ENCODE peak calls at places on chromosome 10, in eight cellular contexts. Z is ovary, U is GM23338, W is sigmoid colon, S is HAP-1, Y is transverse colon, O is SK-N-SH, F is left lung. M is an unnamed sample. For H3K4me1, the result is how much of the 10 kb centered on the place peaks cover.

GRCh38 chr10:6494934-6495592 is 85.0 kb downstream of the PRKCQ start:
- DNase-seq in Z (no peak), U (no peak), W (no peak), S (no peak), Y (no peak), O (no peak), F (no peak), M (no peak)

GRCh38 chr10:118343115-118343514 is 991 bp upstream of the FAM204A start:
- DNase-seq in Z (no peak), U (no peak), W (no peak), S (no peak), Y (no peak), O (no peak), F (no peak), M (no peak)

GRCh38 chr10:112082134-112082533 is 101.4 kb downstream of the GPAM start:
- DNase-seq in Z (peak), U (no peak), W (no peak), S (no peak), Y (no peak), O (peak), F (no peak), M (peak)

GRCh38 chr10:6399879-6400278 is 180.2 kb downstream of the PRKCQ start:
- DNase-seq in Z (no peak), U (no peak), W (no peak), S (no peak), Y (no peak), O (no peak), F (no peak), M (no peak)

GRCh38 chr10:78305311-78305710 is 271.6 kb downstream of the RPS24 start:
- DNase-seq in Z (no peak), U (no peak), W (no peak), S (no peak), Y (no peak), O (no peak), F (no peak), M (no peak)

GRCh38 chr10:4371691-4372295 is 454.2 kb upstream of the AKR1E2 start:
- DNase-seq in Z (no peak), U (no peak), W (no peak), S (no peak), Y (no peak), O (no peak), F (no peak), M (no peak)

GRCh38 chr10:110007171-110007700 is 548 bp upstream of the ADD3 start:
- DNase-seq in Z (no peak), U (no peak), W (no peak), S (no peak), Y (no peak), O (no peak), F (no peak), M (no peak)

GRCh38 chr10:101453318-101453717 is 99.4 kb downstream of the BTRC start:
- DNase-seq in Z (no peak), U (no peak), W (no peak), S (no peak), Y (no peak), O (no peak), F (no peak), M (no peak)

GRCh38 chr10:520402-520787 is 169.1 kb downstream of the DIP2C start:
- DNase-seq in Z (no peak), U (no peak), W (peak), S (peak), Y (no peak), O (no peak), F (no peak), M (no peak)

GRCh38 chr10:93493162-93493561 is 3.2 kb upstream of the CEP55 start:
- DNase-seq in Z (no peak), U (peak), W (no peak), S (peak), Y (no peak), O (no peak), F (no peak), M (no peak)

GRCh38 chr10:9301148-9301547 is 1246.7 kb downstream of the GATA3 start:
- DNase-seq in Z (no peak), U (peak), W (no peak), S (no peak), Y (no peak), O (no peak), F (no peak), M (peak)

GRCh38 chr10:93299195-93299594 is 182.9 kb downstream of the MYOF start:
- DNase-seq in Z (no peak), U (peak), W (no peak), S (no peak), Y (no peak), O (no peak), F (no peak), M (no peak)

GRCh38 chr10:129031233-129032150 is 435.5 kb upstream of the MGMT start:
- DNase-seq in Z (no peak), U (peak), W (no peak), S (peak), Y (peak), O (peak), F (no peak), M (peak)

GRCh38 chr10:79088176-79088575 is 19.4 kb downstream of the ZMIZ1 start:
- DNase-seq in Z (peak), U (no peak), W (no peak), S (no peak), Y (peak), O (no peak), F (peak), M (no peak)

GRCh38 chr10:109067051-109067450 is 856.3 kb downstream of the XPNPEP1 start:
- DNase-seq in Z (no peak), U (no peak), W (no peak), S (no peak), Y (no peak), O (no peak), F (no peak), M (no peak)

GRCh38 chr10:2760736-2761135 is 306.6 kb upstream of the PFKP start:
- DNase-seq in Z (no peak), U (no peak), W (no peak), S (no peak), Y (no peak), O (no peak), F (no peak), M (peak)

GRCh38 chr10:118763202-118763988 is 8.6 kb upstream of the CACUL1 start:
- DNase-seq in Z (no peak), U (no peak), W (no peak), S (no peak), Y (no peak), O (no peak), F (no peak), M (no peak)

GRCh38 chr10:13184726-13185514 is 23.6 kb downstream of the MCM10 start:
- DNase-seq in Z (no peak), U (no peak), W (peak), S (no peak), Y (no peak), O (no peak), F (no peak), M (no peak)

GRCh38 chr10:101617102-101617823 is 29.1 kb downstream of the DPCD start:
- DNase-seq in Z (no peak), U (peak), W (peak), S (no peak), Y (no peak), O (peak), F (no peak), M (peak)

GRCh38 chr10:24858244-24858907 is 94.0 kb downstream of the PRTFDC1 start:
- DNase-seq in Z (no peak), U (peak), W (no peak), S (peak), Y (no peak), O (no peak), F (no peak), M (peak)

GRCh38 chr10:35561670-35562069 is 43.5 kb upstream of the GJD4 start:
- DNase-seq in Z (no peak), U (no peak), W (no peak), S (no peak), Y (no peak), O (no peak), F (no peak), M (no peak)

GRCh38 chr10:43136995-43137700 is 1.1 kb upstream of the CSGALNACT2 start:
- DNase-seq in Z (peak), U (no peak), W (no peak), S (no peak), Y (no peak), O (no peak), F (no peak), M (no peak)

GRCh38 chr10:118865998-118866778 is 111.4 kb upstream of the CACUL1 start:
- DNase-seq in Z (no peak), U (no peak), W (no peak), S (no peak), Y (no peak), O (peak), F (no peak), M (no peak)

GRCh38 chr10:51302316-51302715 is 228.0 kb downstream of the PRKG1 start:
- DNase-seq in Z (no peak), U (no peak), W (no peak), S (no peak), Y (no peak), O (no peak), F (no peak), M (no peak)

GRCh38 chr10:3926675-3927525 is 141.9 kb upstream of the KLF6 start:
- DNase-seq in Z (no peak), U (no peak), W (no peak), S (no peak), Y (no peak), O (no peak), F (no peak), M (no peak)

GRCh38 chr10:69449841-69450240 is 1.4 kb upstream of the TSPAN15 start:
- DNase-seq in Z (no peak), U (peak), W (peak), S (peak), Y (peak), O (peak), F (no peak), M (peak)

GRCh38 chr10:17200885-17201164 is 647 bp downstream of the TRDMT1 start:
- DNase-seq in Z (peak), U (peak), W (peak), S (peak), Y (peak), O (no peak), F (no peak), M (peak)

GRCh38 chr10:44589181-44589884 is 204.4 kb upstream of the CXCL12 start:
- DNase-seq in Z (no peak), U (peak), W (no peak), S (no peak), Y (no peak), O (no peak), F (no peak), M (no peak)

GRCh38 chr10:97029271-97029670 is 156.5 kb downstream of the SLIT1 start:
- DNase-seq in Z (no peak), U (no peak), W (no peak), S (no peak), Y (no peak), O (no peak), F (no peak), M (no peak)

GRCh38 chr10:111273635-111274034 is 196.8 kb downstream of the ADRA2A start:
- DNase-seq in Z (no peak), U (no peak), W (no peak), S (no peak), Y (no peak), O (no peak), F (no peak), M (no peak)

GRCh38 chr10:47303105-47303504 is 3.1 kb downstream of the GDF10 start:
- DNase-seq in Z (no peak), U (no peak), W (no peak), S (no peak), Y (no peak), O (no peak), F (no peak), M (no peak)

GRCh38 chr10:1360011-1360580 is 303.9 kb downstream of the WDR37 start:
- DNase-seq in Z (no peak), U (peak), W (no peak), S (peak), Y (no peak), O (peak), F (no peak), M (peak)

DNA sequence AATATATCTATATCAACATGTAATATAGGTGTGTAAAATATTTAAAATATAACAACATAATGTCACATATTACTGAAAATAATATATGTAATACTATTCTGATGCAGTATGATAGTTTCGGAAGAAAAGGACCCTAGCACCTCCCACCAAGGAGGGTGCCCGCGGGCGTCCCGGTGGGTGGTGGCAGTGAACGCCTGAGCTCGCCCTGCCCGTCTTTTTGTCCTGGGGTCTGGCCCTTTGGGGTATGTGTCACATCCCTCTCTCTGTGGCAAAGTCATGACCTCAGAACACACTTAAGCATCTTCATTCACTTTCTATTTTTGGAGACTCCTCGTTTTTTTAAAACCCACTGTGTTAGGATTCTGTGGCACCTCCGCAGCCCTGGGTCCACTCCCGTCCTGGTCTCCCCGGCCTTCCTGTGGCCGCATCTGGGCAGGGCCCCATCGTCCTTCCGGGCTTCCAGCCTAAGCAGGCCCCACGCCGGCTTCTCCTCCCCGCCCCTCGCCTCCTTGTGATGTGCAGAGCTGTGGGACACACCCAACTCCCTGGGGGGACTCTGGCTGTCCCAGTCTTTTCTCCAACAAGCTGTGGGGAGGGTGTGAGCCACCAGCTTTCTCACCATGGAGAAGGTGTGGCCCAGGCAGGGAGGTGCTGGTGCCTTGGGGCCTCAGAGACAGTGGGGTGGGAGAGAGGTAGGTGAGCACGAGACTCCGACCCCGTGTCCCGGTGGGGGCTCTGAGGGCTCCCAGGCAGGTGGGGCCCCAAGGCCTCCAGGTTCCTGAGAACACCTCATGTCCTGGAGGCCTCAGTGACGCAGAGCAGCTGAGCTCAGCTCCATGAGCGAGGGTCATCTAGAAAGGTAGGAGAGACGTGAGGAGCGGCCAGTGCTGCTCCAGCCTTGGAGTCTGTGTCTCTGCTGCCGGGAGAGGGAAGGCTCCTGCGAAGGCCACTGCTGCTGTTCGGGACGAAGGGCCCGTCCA is 16.5 kb downstream of the PWWP2B start:
- DNase-seq in Z (no peak), U (no peak), W (no peak), S (peak), Y (no peak), O (no peak), F (peak), M (no peak)
- H3K4me1 ChIP-seq in Z (under half), U (under half), W (half or more), S (under half), Y (half or more), O (under half), F (under half), M (under half)

GRCh38 chr10:71093531-71093930 is 118.8 kb upstream of the UNC5B start:
- DNase-seq in Z (no peak), U (no peak), W (no peak), S (no peak), Y (no peak), O (no peak), F (no peak), M (no peak)
- H3K4me1 ChIP-seq in Z (under half), U (under half), W (under half), S (under half), Y (under half), O (under half), F (under half), M (under half)

GRCh38 chr10:124661661-124662180 is 82.5 kb downstream of the FAM53B start:
- DNase-seq in Z (no peak), U (no peak), W (no peak), S (no peak), Y (no peak), O (no peak), F (peak), M (no peak)
- H3K4me1 ChIP-seq in Z (under half), U (under half), W (under half), S (under half), Y (under half), O (under half), F (under half), M (under half)

GRCh38 chr10:52453501-52453900 is 139.4 kb downstream of the DKK1 start:
- DNase-seq in Z (no peak), U (no peak), W (no peak), S (no peak), Y (no peak), O (no peak), F (no peak), M (no peak)
- H3K4me1 ChIP-seq in Z (under half), U (under half), W (under half), S (under half), Y (under half), O (under half), F (under half), M (under half)

GRCh38 chr10:95457319-95457886 is 103.8 kb downstream of the SORBS1 start:
- DNase-seq in Z (no peak), U (no peak), W (no peak), S (no peak), Y (no peak), O (no peak), F (no peak), M (no peak)

GRCh38 chr10:95458014-95458413 is 103.2 kb downstream of the SORBS1 start:
- DNase-seq in Z (no peak), U (no peak), W (no peak), S (no peak), Y (no peak), O (no peak), F (no peak), M (no peak)

GRCh38 chr10:95454356-95454755 is 106.8 kb downstream of the SORBS1 start:
- DNase-seq in Z (no peak), U (no peak), W (no peak), S (no peak), Y (no peak), O (no peak), F (no peak), M (no peak)

GRCh38 chr10:95454940-95455339 is 106.2 kb downstream of the SORBS1 start:
- DNase-seq in Z (no peak), U (no peak), W (no peak), S (no peak), Y (no peak), O (no peak), F (no peak), M (no peak)

DNA sequence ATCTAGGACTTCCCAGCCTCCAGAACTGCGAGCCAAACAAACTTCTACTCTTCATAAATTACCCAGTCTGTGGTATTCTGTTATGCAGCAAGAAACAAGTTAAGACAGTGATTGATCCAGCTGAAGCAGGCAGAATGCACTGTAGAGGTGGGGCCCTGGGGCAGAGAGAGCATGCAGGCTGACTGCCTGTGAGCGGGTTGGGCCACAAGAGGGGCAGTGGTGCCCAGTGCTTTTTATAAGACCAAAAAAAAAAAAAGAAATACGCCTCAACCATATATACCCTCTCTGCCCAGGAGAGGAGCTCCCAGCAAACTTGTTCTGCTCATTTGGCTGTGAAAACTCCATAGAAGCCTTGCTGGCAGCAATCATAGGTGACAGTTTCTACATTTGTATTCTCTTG is 104.7 kb downstream of the SORBS1 start:
- DNase-seq in Z (no peak), U (no peak), W (no peak), S (no peak), Y (no peak), O (no peak), F (no peak), M (no peak)
- H3K4me1 ChIP-seq in Z (under half), U (under half), W (half or more), S (under half), Y (under half), O (under half), F (under half), M (under half)